ENCODE peak calls at places on chromosomes 4 and X, in six cellular contexts. W, V, Q, R, G and B are unnamed samples.
A peak's percentile ranks its signal among the peaks of the same experiment; 100 is the strongest.

GRCh38 chr4:145473203-145473602 is 8.4 kb upstream of the SMAD1 start:
- DNase-seq in W (no peak), V (no peak), Q (no peak), R (no peak), G (no peak), B (no peak)

GRCh38 chr4:32025840-32026459 is 1305.8 kb downstream of the PCDH7 start:
- DNase-seq in W (peak; percentile 39), V (no peak), Q (no peak), R (no peak), G (no peak), B (no peak)

GRCh38 chr4:93897559-93897958 is 69.0 kb downstream of the ATOH1 start:
- DNase-seq in W (peak; percentile 5), V (no peak), Q (no peak), R (no peak), G (no peak), B (no peak)

GRCh38 chr4:164012396-164013027 is 518.0 kb downstream of the TMA16 start:
- DNase-seq in W (peak; percentile 52), V (peak; percentile 0), Q (no peak), R (no peak), G (no peak), B (no peak)

GRCh38 chr4:165906272-165906671 is 33.2 kb downstream of the TLL1 start:
- DNase-seq in W (no peak), V (no peak), Q (no peak), R (no peak), G (no peak), B (no peak)

GRCh38 chrX:135315864-135316263 is 6.6 kb downstream of the ETDC start:
- DNase-seq in W (no peak), V (no peak), Q (no peak), R (no peak), G (no peak), B (no peak)

GRCh38 chrX:151393514-151393913 is 3.5 kb upstream of the VMA21 start:
- DNase-seq in W (no peak), V (no peak), Q (no peak), R (no peak), G (no peak), B (no peak)

GRCh38 chr4:3472411-3473141 is 9.5 kb downstream of the DOK7 start:
- DNase-seq in W (no peak), V (no peak), Q (peak; percentile 92), R (no peak), G (no peak), B (no peak)

GRCh38 chrX:20606831-20607230 is 340.1 kb upstream of the RPS6KA3 start:
- DNase-seq in W (no peak), V (no peak), Q (no peak), R (no peak), G (no peak), B (no peak)

GRCh38 chr4:9933184-9933583 is 88.1 kb downstream of the SLC2A9 start:
- DNase-seq in W (no peak), V (no peak), Q (no peak), R (no peak), G (no peak), B (no peak)

GRCh38 chrX:75038925-75039324 is 113.7 kb upstream of the NEXMIF start:
- DNase-seq in W (peak; percentile 1), V (peak; percentile 20), Q (no peak), R (no peak), G (no peak), B (no peak)

GRCh38 chrX:121562616-121563015 is 515.2 kb downstream of the GLUD2 start:
- DNase-seq in W (no peak), V (no peak), Q (no peak), R (no peak), G (no peak), B (no peak)

GRCh38 chr4:39319678-39320077 is 46.5 kb downstream of the RFC1 start:
- DNase-seq in W (peak; percentile 89), V (no peak), Q (no peak), R (no peak), G (no peak), B (no peak)

GRCh38 chr4:101285985-101286384 is 61.3 kb downstream of the PPP3CA start:
- DNase-seq in W (no peak), V (no peak), Q (no peak), R (no peak), G (no peak), B (no peak)

GRCh38 chr4:140609548-140610425 is 41.0 kb upstream of the UCP1 start:
- DNase-seq in W (peak; percentile 54), V (no peak), Q (peak; percentile 14), R (peak; percentile 66), G (no peak), B (no peak)

GRCh38 chr4:39032218-39033085 is at the start of gene TMEM156:
- DNase-seq in W (peak; percentile 38), V (no peak), Q (no peak), R (peak; percentile 13), G (no peak), B (no peak)

GRCh38 chrX:108105473-108105872 is 13.9 kb downstream of the ATG4A start:
- DNase-seq in W (no peak), V (no peak), Q (no peak), R (no peak), G (no peak), B (no peak)

GRCh38 chr4:183110244-183110643 is 11.2 kb downstream of the WWC2 start:
- DNase-seq in W (no peak), V (no peak), Q (no peak), R (no peak), G (no peak), B (no peak)

GRCh38 chr4:8739820-8740665 is 131.6 kb downstream of the HMX1 start:
- DNase-seq in W (no peak), V (no peak), Q (no peak), R (no peak), G (peak; percentile 14), B (no peak)

GRCh38 chr4:107850438-107850837 is 25.7 kb downstream of the SGMS2 start:
- DNase-seq in W (no peak), V (no peak), Q (no peak), R (no peak), G (no peak), B (no peak)

GRCh38 chrX:41589634-41590270 is 99.0 kb upstream of the GPR34 start:
- DNase-seq in W (peak; percentile 25), V (no peak), Q (no peak), R (no peak), G (no peak), B (no peak)

GRCh38 chrX:129931411-129932136 is 25.6 kb downstream of the UTP14A start:
- DNase-seq in W (peak; percentile 91), V (peak; percentile 35), Q (peak; percentile 86), R (no peak), G (peak; percentile 55), B (peak; percentile 88)

GRCh38 chr4:30866907-30867306 is 146.7 kb downstream of the PCDH7 start:
- DNase-seq in W (no peak), V (no peak), Q (no peak), R (no peak), G (no peak), B (no peak)

GRCh38 chrX:68989865-68990606 is 161.2 kb downstream of the EFNB1 start:
- DNase-seq in W (peak; percentile 2), V (no peak), Q (peak; percentile 56), R (no peak), G (no peak), B (no peak)

GRCh38 chr4:156977435-156978160 is 6.0 kb upstream of the PDGFC start:
- DNase-seq in W (peak; percentile 95), V (no peak), Q (no peak), R (no peak), G (no peak), B (no peak)

GRCh38 chr4:153142700-153143438 is 61.4 kb upstream of the TRIM2 start:
- DNase-seq in W (peak; percentile 67), V (peak; percentile 27), Q (peak; percentile 82), R (peak; percentile 94), G (peak; percentile 28), B (peak; percentile 71)

GRCh38 chr4:173499568-173500535 is 30.2 kb downstream of the HAND2 start:
- DNase-seq in W (no peak), V (no peak), Q (no peak), R (no peak), G (no peak), B (no peak)

GRCh38 chr4:123941306-123941705 is 544.7 kb downstream of the SPRY1 start:
- DNase-seq in W (peak; percentile 26), V (no peak), Q (no peak), R (no peak), G (no peak), B (no peak)

GRCh38 chrX:17606211-17606610 is 131.1 kb upstream of the SCML1 start:
- DNase-seq in W (no peak), V (no peak), Q (no peak), R (no peak), G (no peak), B (no peak)

GRCh38 chrX:148929686-148930085 is 429.3 kb downstream of the AFF2 start:
- DNase-seq in W (peak; percentile 50), V (no peak), Q (no peak), R (no peak), G (no peak), B (no peak)

GRCh38 chr4:84632092-84632491 is 49.2 kb downstream of the CDS1 start:
- DNase-seq in W (peak; percentile 87), V (no peak), Q (no peak), R (no peak), G (no peak), B (no peak)